ENCODE peak calls at places on chromosomes 3 and 15, in six cellular contexts. P, Q, C, I, K and F are unnamed samples.

GRCh38 chr3:196638922-196639516 is 475 bp upstream of the NRROS start:
- DNase-seq in P (no peak), Q (no peak), C (no peak), I (no peak), K (no peak), F (no peak)

GRCh38 chr3:140545756-140546155 is 132.1 kb upstream of the TRIM42 start:
- DNase-seq in P (no peak), Q (no peak), C (no peak), I (no peak), K (peak), F (no peak)

GRCh38 chr3:179056326-179056725 is 15.3 kb downstream of the ZMAT3 start:
- DNase-seq in P (no peak), Q (no peak), C (no peak), I (no peak), K (no peak), F (no peak)

GRCh38 chr3:46926871-46927717 is 49.5 kb downstream of the CCDC12 start:
- DNase-seq in P (no peak), Q (no peak), C (no peak), I (no peak), K (no peak), F (no peak)

GRCh38 chr3:179309225-179310109 is 13.4 kb upstream of the ZNF639 start:
- DNase-seq in P (no peak), Q (no peak), C (no peak), I (no peak), K (no peak), F (no peak)

GRCh38 chr15:63463030-63463429 is 41.4 kb upstream of the USP3 start:
- DNase-seq in P (no peak), Q (no peak), C (no peak), I (no peak), K (no peak), F (no peak)

GRCh38 chr3:31832576-31832975 is 148.5 kb downstream of the OSBPL10 start:
- DNase-seq in P (no peak), Q (no peak), C (no peak), I (no peak), K (peak), F (peak)

GRCh38 chr3:129107793-129108192 is 13.8 kb downstream of the RAB43 start:
- DNase-seq in P (no peak), Q (no peak), C (no peak), I (no peak), K (no peak), F (no peak)

GRCh38 chr3:143424874-143425273 is 305.3 kb downstream of the CHST2 start:
- DNase-seq in P (no peak), Q (no peak), C (no peak), I (no peak), K (no peak), F (no peak)

GRCh38 chr15:74182131-74182530 is 8.6 kb downstream of the ISLR start:
- DNase-seq in P (no peak), Q (no peak), C (no peak), I (no peak), K (no peak), F (no peak)

GRCh38 chr15:68639926-68640600 is 61.3 kb downstream of the CORO2B start:
- DNase-seq in P (no peak), Q (no peak), C (no peak), I (no peak), K (no peak), F (no peak)

GRCh38 chr15:99755692-99756409 is 22.6 kb upstream of the LYSMD4 start:
- DNase-seq in P (peak), Q (peak), C (peak), I (peak), K (peak), F (peak)

GRCh38 chr3:58246148-58247051 is 8.8 kb downstream of the ABHD6 start:
- DNase-seq in P (no peak), Q (no peak), C (no peak), I (no peak), K (peak), F (no peak)

GRCh38 chr15:99440551-99441426 is 125.0 kb upstream of the MEF2A start:
- DNase-seq in P (peak), Q (no peak), C (no peak), I (no peak), K (no peak), F (no peak)

GRCh38 chr3:132554437-132554836 is 42.6 kb upstream of the ACKR4 start:
- DNase-seq in P (no peak), Q (no peak), C (no peak), I (no peak), K (no peak), F (peak)

GRCh38 chr3:122929576-122930365 is 97.8 kb downstream of the SEMA5B start:
- DNase-seq in P (no peak), Q (no peak), C (no peak), I (no peak), K (no peak), F (no peak)

DNA sequence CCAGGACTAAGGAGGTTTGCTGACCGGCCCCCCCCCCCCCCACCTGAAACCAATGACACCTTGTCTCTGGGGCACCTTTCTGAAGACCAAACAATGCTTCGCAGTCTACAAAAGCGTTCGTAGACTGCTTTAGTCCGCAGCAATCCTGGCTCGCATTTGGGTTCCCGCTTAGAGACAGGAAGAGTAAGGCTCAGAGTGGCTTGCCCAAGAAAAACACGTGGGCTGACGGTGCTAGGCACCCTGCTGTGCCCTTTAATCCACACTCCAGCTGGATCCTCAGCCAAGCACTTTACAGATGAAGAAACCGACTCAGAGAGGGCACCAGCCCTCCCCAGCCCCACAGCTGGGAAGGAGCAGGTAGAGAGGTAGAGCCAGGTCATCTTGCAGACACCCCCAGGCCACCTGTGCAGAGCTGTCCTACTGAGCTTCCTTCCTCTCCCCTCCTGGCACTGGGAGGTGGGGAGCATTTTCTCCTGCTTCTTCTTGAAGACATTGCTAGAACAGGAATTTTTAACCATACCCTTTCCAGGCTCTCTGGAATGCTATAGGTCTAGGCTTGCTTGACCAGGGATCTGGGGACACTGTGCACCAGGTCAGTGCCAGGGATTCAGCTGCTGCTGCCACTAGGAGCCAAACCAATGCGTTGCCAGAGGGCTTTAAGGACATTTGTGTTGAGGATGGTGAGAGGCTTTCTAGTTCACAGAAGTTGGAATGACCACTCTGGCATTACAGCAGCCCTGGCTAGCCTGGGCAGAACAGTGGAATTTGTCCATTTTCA is 1.0 kb upstream of the KLF15 start:
- DNase-seq in P (peak), Q (peak), C (peak), I (peak), K (no peak), F (no peak)
- H3K14ac ChIP-seq in P (no peak), Q (no peak), C (no peak), I (no peak), K (no peak), F (no peak)

GRCh38 chr15:32855942-32856341 is 138.1 kb downstream of the GREM1 start:
- DNase-seq in P (peak), Q (no peak), C (peak), I (no peak), K (peak), F (peak)
- H3K4me2 ChIP-seq in P (no peak), Q (no peak), C (no peak), I (no peak), K (peak), F (no peak)

GRCh38 chr3:169748670-169749069 is 16.2 kb downstream of the TERC start:
- DNase-seq in P (no peak), Q (no peak), C (no peak), I (no peak), K (no peak), F (no peak)
- H3K14ac ChIP-seq in P (no peak), Q (no peak), C (no peak), I (no peak), K (no peak), F (no peak)

GRCh38 chr3:50193286-50193685 is 1.9 kb downstream of the GNAT1 start:
- DNase-seq in P (no peak), Q (no peak), C (no peak), I (no peak), K (no peak), F (no peak)

GRCh38 chr3:50192124-50192523 is 714 bp downstream of the GNAT1 start:
- DNase-seq in P (no peak), Q (no peak), C (no peak), I (no peak), K (no peak), F (no peak)

GRCh38 chr3:50194128-50194902 is 2.9 kb downstream of the GNAT1 start:
- DNase-seq in P (peak), Q (peak), C (peak), I (peak), K (peak), F (peak)

GRCh38 chr3:50193746-50194127 is 2.3 kb downstream of the GNAT1 start:
- DNase-seq in P (no peak), Q (no peak), C (no peak), I (no peak), K (no peak), F (no peak)

GRCh38 chr3:50192689-50193141 is 1.3 kb downstream of the GNAT1 start:
- DNase-seq in P (peak), Q (peak), C (peak), I (peak), K (peak), F (peak)
- H3K4me2 ChIP-seq in P (no peak), Q (no peak), C (no peak), I (no peak), K (no peak), F (no peak)